ENCODE peak calls at places on chromosomes 1 and 21, in ten cellular contexts. L, D, P, M, R, B, Z, U, N and A are unnamed samples.

GRCh38 chr1:244451539-244451950 is at the start of gene ADSS2:
- DNase-seq in B (no peak), U (no peak), M (no peak), N (no peak), D (no peak), L (no peak), R (no peak), Z (peak), P (no peak), A (no peak)

GRCh38 chr1:109882288-109883245 is 28.1 kb upstream of the CSF1 start:
- DNase-seq in P (no peak), M (no peak), L (no peak), N (no peak), R (no peak), D (no peak), Z (no peak), B (no peak), U (no peak), A (no peak)

GRCh38 chr1:84782311-84782771 is 92.1 kb upstream of the SSX2IP start:
- DNase-seq in P (no peak), B (no peak), L (peak), Z (no peak), N (peak), M (no peak), R (peak), D (peak), U (peak), A (peak)

GRCh38 chr1:37892151-37893047 is 33.0 kb upstream of the MTF1 start:
- DNase-seq in R (no peak), L (no peak), P (no peak), D (no peak), Z (no peak), N (no peak), B (no peak), U (peak), M (no peak), A (no peak)

GRCh38 chr1:92711473-92712165 is 73.3 kb downstream of the EVI5 start:
- DNase-seq in N (no peak), M (no peak), U (peak), L (no peak), B (no peak), D (no peak), P (no peak), Z (no peak), R (no peak), A (no peak)

GRCh38 chr21:41993744-41994143 is 16.4 kb downstream of the ZBTB21 start:
- DNase-seq in Z (no peak), P (peak), B (no peak), N (no peak), R (no peak), D (no peak), U (peak), L (no peak), M (no peak), A (no peak)

GRCh38 chr1:26005392-26006105 is 7.7 kb upstream of the PAFAH2 start:
- DNase-seq in B (no peak), P (no peak), L (no peak), M (no peak), R (no peak), N (no peak), U (no peak), Z (no peak), D (no peak), A (no peak)

GRCh38 chr21:25191141-25191540 is 416.1 kb downstream of the MRPL39 start:
- DNase-seq in B (no peak), L (no peak), M (no peak), D (no peak), N (peak), U (no peak), Z (no peak), R (no peak), P (no peak), A (peak)

GRCh38 chr1:54681396-54681795 is 34.3 kb upstream of the TTC4 start:
- DNase-seq in U (peak), L (no peak), P (no peak), M (peak), D (no peak), N (no peak), B (no peak), R (no peak), Z (no peak), A (no peak)

GRCh38 chr1:154167461-154167860 is 12.6 kb upstream of the NUP210L start:
- DNase-seq in N (no peak), P (no peak), Z (no peak), U (no peak), L (no peak), M (no peak), D (no peak), B (no peak), R (no peak), A (no peak)

GRCh38 chr1:237888143-237888542 is 2.6 kb downstream of the ZP4 start:
- DNase-seq in M (peak), Z (no peak), R (no peak), D (no peak), L (no peak), P (no peak), B (no peak), U (no peak), N (no peak), A (no peak)

GRCh38 chr1:229024528-229025119 is 246.3 kb upstream of the RAB4A start:
- DNase-seq in N (no peak), B (no peak), P (peak), M (peak), U (peak), L (no peak), D (no peak), Z (no peak), R (no peak), A (no peak)

GRCh38 chr1:112806090-112806642 is 91.0 kb upstream of the PPM1J start:
- DNase-seq in U (no peak), B (no peak), M (no peak), P (no peak), D (no peak), Z (no peak), L (no peak), N (no peak), R (no peak), A (no peak)

GRCh38 chr1:231272173-231272572 is 31.2 kb downstream of the GNPAT start:
- DNase-seq in Z (no peak), R (no peak), N (no peak), P (no peak), D (no peak), L (no peak), B (no peak), M (no peak), U (peak), A (no peak)

GRCh38 chr1:224486801-224487583 is 52.4 kb upstream of the WDR26 start:
- DNase-seq in D (no peak), M (no peak), L (no peak), Z (no peak), U (peak), R (no peak), N (no peak), P (no peak), B (no peak), A (no peak)

GRCh38 chr1:78491311-78492071 is 717 bp downstream of the PTGFR start:
- DNase-seq in L (peak), M (peak), P (no peak), D (no peak), R (peak), Z (no peak), B (no peak), N (no peak), U (peak), A (no peak)

GRCh38 chr1:61640531-61641125 is 84.3 kb downstream of the TM2D1 start:
- DNase-seq in L (no peak), R (no peak), M (no peak), B (no peak), Z (peak), D (no peak), U (no peak), P (no peak), N (no peak), A (no peak)

GRCh38 chr1:61642475-61643232 is 82.3 kb downstream of the TM2D1 start:
- DNase-seq in U (no peak), D (no peak), L (no peak), M (no peak), Z (no peak), P (no peak), B (no peak), N (no peak), R (peak), A (no peak)

GRCh38 chr1:61641171-61641570 is 83.8 kb downstream of the TM2D1 start:
- DNase-seq in L (no peak), P (no peak), Z (no peak), N (no peak), U (no peak), R (no peak), M (no peak), B (no peak), D (no peak), A (no peak)

GRCh38 chr1:61639937-61640336 is 85.0 kb downstream of the TM2D1 start:
- DNase-seq in U (no peak), R (no peak), P (no peak), B (no peak), M (no peak), D (no peak), Z (no peak), L (no peak), N (no peak), A (no peak)

DNA sequence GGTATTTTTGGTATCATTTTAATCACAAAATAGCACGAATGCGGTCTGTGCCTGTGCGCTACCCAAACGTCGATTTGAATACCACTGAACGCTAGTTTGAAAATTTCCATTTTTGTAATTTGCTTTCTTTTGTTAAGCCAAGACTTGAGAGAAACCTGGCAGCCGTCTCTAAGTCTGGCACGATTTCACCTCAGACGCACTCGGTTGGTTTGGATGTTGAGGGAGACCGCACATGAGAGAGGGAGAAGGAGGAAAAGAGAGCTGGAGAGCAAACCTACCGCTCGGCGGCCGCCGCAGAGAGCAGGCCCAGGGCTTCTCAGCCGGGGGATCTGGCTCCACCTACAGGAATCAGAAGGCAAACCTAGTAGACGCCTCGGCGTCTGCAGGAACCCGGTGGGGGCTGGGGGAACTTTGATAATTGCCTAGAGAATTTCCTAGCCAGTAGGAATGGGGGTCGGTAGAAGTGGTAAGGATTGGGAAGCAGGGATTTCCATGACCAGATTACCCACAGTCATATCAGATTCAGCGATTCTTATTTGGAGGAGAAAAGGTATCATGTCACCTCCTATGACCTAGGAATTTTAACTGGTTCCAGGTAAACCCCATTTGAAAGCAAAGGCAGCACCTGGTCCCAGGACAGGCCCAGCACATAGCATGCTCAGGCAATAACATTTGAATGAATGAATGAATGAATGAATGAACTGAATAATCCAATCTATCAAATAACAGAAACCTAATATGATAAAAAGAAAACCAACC is 83.2 kb downstream of the TM2D1 start:
- DNase-seq in U (peak), N (peak), R (peak), M (peak), Z (peak), P (peak), D (peak), B (peak), L (peak), A (peak)
- TF ChIP-seq CTCF in U (peak), N (peak), R (peak), M (no peak), Z (peak), P (peak), D (peak), B (peak), L (peak), A (peak)

GRCh38 chr1:36884029-36884701 is 150.2 kb downstream of the GRIK3 start:
- DNase-seq in N (peak), R (no peak), B (no peak), U (no peak), M (no peak), D (no peak), Z (peak), P (no peak), L (no peak), A (peak)

GRCh38 chr1:36884801-36885200 is 149.5 kb downstream of the GRIK3 start:
- DNase-seq in P (no peak), Z (peak), R (no peak), D (no peak), M (no peak), U (no peak), L (no peak), N (no peak), B (no peak), A (no peak)

GRCh38 chr1:36882536-36883285 is 151.6 kb downstream of the GRIK3 start:
- DNase-seq in Z (peak), B (no peak), L (no peak), P (no peak), M (no peak), N (no peak), R (no peak), D (no peak), U (no peak), A (no peak)

GRCh38 chr1:36881541-36881940 is 152.8 kb downstream of the GRIK3 start:
- DNase-seq in M (no peak), R (no peak), B (no peak), N (no peak), P (no peak), U (no peak), Z (peak), L (no peak), D (no peak), A (no peak)

DNA sequence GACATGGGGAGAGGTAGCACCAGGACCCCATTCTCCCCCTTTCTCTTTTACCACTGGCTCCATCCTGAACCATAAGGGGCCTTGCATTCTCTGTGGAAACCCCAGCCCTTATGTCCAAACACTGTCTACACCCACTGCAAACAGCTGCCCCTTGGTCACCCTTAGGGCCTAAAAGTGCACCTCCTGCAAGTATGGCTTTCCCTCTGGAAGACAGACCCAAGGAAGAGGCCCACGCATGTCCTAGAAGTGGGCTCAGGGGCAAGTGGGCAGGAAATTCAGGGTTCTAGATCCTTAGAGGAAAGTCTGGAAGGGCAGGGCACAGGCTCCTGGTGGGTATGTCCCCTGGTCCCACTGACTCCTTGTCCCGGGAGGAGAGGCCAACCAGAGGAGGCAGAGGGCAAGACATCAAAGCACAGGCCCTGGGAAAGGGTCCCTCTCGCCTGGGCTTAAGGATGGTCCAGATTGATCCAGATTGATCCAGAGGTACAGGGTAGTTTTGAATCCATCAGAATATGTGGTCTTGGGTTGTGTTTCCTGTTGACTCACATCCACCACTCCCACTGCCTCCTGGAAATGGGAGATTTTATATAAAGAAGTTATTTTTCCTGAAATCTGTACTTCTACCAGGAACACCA is 150.9 kb downstream of the GRIK3 start:
- DNase-seq in L (no peak), R (no peak), D (no peak), M (no peak), B (no peak), N (no peak), Z (peak), P (no peak), U (no peak), A (no peak)
- TF ChIP-seq CTCF in L (no peak), R (no peak), D (no peak), M (no peak), B (no peak), N (no peak), Z (no peak), P (no peak), U (no peak), A (no peak)

GRCh38 chr1:39170731-39171375 is 33.6 kb upstream of the MACF1 start:
- DNase-seq in U (no peak), B (no peak), P (no peak), R (peak), N (no peak), Z (no peak), M (no peak), D (no peak), L (peak), A (no peak)

GRCh38 chr1:39174400-39175081 is 30.0 kb upstream of the MACF1 start:
- DNase-seq in P (no peak), L (no peak), D (no peak), B (no peak), U (no peak), Z (no peak), M (no peak), N (no peak), R (no peak), A (no peak)

GRCh38 chr1:39173995-39174380 is 30.5 kb upstream of the MACF1 start:
- DNase-seq in N (no peak), R (no peak), D (no peak), B (no peak), Z (no peak), L (no peak), M (no peak), U (no peak), P (no peak), A (no peak)

GRCh38 chr1:39177641-39178040 is 26.9 kb upstream of the MACF1 start:
- DNase-seq in D (no peak), L (no peak), Z (no peak), U (no peak), B (no peak), R (no peak), P (no peak), N (no peak), M (no peak), A (no peak)

DNA sequence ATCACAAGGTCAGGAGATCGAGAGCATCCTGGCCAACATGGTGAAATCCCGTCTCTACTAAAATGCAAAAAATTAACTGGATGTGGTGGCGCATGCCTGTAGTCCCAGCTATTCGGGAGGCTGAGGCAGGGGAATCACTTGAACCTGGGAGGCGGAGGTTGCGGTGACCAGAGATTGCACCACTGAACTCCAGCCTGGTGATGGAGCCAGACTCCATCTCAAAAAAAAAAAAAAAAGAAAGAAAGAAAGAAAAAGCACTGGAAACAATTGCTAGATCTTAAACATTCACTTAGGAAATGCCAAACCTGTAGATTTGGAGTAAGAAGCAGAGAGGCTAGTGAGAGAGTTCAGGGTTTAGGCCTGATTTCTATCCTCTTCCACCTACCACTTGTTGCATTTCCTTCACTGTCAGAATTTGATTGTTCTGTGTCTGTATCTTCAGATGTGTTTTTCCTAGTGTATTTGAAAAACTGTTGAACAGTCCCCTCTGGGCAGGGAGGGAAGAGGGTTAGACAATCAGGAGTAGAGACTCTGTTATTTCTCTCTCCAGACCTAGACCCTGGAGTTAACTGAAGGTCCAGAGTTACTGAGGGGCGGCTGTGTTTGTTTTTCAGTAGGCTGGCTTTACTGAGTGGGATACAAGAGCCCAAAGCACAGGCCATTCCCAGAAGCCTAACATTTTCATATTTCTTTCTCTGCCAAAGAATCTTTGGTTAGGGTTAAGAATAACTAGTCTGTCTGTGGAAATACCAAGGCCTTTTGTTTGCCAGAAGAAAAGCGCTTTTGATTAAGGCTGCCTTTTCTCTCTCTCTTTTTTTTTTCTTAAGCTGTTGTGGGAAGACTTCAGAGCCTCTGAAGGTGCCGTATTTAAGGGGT is 31.1 kb upstream of the MACF1 start:
- DNase-seq in N (no peak), M (no peak), Z (no peak), L (no peak), D (no peak), U (no peak), P (no peak), B (no peak), R (no peak), A (no peak)
- TF ChIP-seq CTCF in N (no peak), M (no peak), Z (no peak), L (no peak), D (no peak), U (peak), P (peak), B (no peak), R (no peak), A (no peak)

DNA sequence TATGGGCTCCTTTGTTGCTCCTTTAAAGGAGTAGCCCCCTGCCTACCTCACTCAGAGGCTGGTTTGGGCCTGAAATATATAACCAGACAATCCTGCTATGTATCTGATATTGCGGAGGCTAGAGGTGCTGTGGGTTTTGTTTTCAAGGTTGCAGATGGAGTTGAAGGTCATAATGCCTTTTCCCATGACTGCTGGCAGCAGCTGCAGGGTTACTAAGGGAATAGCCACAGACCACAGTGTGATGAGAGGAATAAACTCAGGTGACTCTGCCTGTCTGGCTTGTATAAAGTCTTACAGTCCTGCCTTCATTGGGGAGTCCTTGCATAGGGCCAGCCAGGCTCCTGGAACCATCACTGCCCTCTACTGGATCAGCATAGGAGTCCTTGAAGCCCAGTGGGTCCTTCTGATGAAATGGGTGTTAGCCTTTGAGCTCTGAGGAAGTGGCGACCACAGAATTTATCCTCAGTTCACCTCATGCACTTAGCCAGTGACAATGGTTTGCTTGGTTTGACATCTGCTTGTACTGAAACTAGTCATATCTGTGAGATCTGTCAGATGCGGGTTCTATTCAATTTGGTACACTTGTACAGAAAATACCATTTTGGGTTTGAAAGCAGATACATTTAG is 174.4 kb upstream of the HMCN1 start:
- DNase-seq in B (no peak), M (peak), D (peak), L (no peak), Z (peak), N (peak), P (peak), R (peak), U (peak), A (peak)
- TF ChIP-seq CTCF in B (no peak), M (peak), D (peak), L (no peak), Z (no peak), N (peak), P (peak), R (no peak), U (peak), A (peak)

GRCh38 chr1:217889401-217889800 is 258.3 kb downstream of the SPATA17 start:
- DNase-seq in P (no peak), N (no peak), R (peak), Z (no peak), M (no peak), L (peak), D (no peak), U (no peak), B (no peak), A (no peak)
- TF ChIP-seq CTCF in P (no peak), N (no peak), R (peak), Z (no peak), M (peak), L (peak), D (no peak), U (peak), B (no peak), A (peak)

DNA sequence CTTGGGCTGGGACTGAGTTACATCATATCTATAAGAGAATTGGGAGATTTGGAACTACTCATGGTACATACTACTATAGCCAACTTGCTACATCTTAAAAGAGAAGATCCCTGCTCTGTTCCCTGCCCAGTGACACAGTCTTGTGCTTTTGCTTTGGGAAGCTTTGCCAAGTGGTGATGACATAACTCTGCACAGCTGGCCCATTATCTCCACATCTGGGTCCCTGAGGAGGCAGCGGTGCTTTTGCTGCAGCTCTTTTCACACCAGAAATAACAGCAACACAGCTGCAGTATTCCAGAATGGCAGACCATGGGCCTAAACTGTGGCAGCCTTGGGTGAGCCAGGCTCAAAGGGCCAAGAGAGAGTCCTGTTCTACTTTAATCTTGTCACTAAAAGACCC is 296.0 kb downstream of the HHAT start:
- DNase-seq in N (no peak), B (no peak), M (no peak), R (no peak), L (no peak), D (no peak), U (no peak), P (no peak), Z (no peak), A (no peak)
- TF ChIP-seq CTCF in N (no peak), B (no peak), M (no peak), R (no peak), L (no peak), D (no peak), U (no peak), P (no peak), Z (no peak), A (no peak)